ENCODE peak calls at places on chromosome 16, in four cellular contexts. I, P, J and E are unnamed samples.

GRCh38 chr16:2767891-2768290 is 9.2 kb downstream of the ELOB start:
- DNase-seq in I (no peak), J (no peak), P (no peak), E (no peak)

GRCh38 chr16:16096161-16096857 is 127.0 kb downstream of the ABCC6 start:
- DNase-seq in I (peak), J (no peak), P (no peak), E (no peak)

GRCh38 chr16:4654387-4654901 is 29.8 kb downstream of the MGRN1 start:
- DNase-seq in I (no peak), J (no peak), P (no peak), E (no peak)

GRCh38 chr16:55530316-55530856 is 21.5 kb downstream of the LPCAT2 start:
- DNase-seq in I (no peak), P (no peak), J (no peak), E (no peak)

GRCh38 chr16:57508084-57508425 is 21.8 kb upstream of the DOK4 start:
- DNase-seq in I (no peak), P (no peak), J (peak), E (no peak)

GRCh38 chr16:70391881-70392481 is 45.3 kb downstream of the DDX19A start:
- DNase-seq in I (no peak), P (no peak), J (peak), E (no peak)

GRCh38 chr16:81707411-81708321 is 71.4 kb upstream of the PLCG2 start:
- DNase-seq in P (no peak), J (no peak), I (peak), E (no peak)

GRCh38 chr16:57343131-57343731 is 15.4 kb upstream of the CCL22 start:
- DNase-seq in P (no peak), I (no peak), J (no peak), E (no peak)

GRCh38 chr16:21169249-21169981 is 10.9 kb downstream of the LDAF1 start:
- DNase-seq in P (no peak), I (no peak), J (no peak), E (no peak)

GRCh38 chr16:48323783-48324775 is 61.1 kb downstream of the SIAH1 start:
- DNase-seq in J (no peak), I (no peak), P (no peak), E (no peak)

GRCh38 chr16:54336805-54337204 is 50.2 kb upstream of the IRX3 start:
- DNase-seq in I (no peak), J (no peak), P (no peak), E (no peak)

GRCh38 chr16:66262253-66263167 is 104.0 kb upstream of the CDH5 start:
- DNase-seq in I (no peak), P (no peak), J (no peak), E (no peak)

GRCh38 chr16:67766281-67766680 is 40.1 kb downstream of the RANBP10 start:
- DNase-seq in J (no peak), P (no peak), I (no peak), E (no peak)

GRCh38 chr16:14672403-14672971 is 21.6 kb downstream of the PLA2G10 start:
- DNase-seq in P (no peak), J (no peak), I (no peak), E (no peak)

GRCh38 chr16:68257906-68258800 is 6.2 kb upstream of the SLC7A6 start:
- DNase-seq in I (peak), P (no peak), J (no peak), E (no peak)

GRCh38 chr16:2456551-2457153 is 3.3 kb upstream of the TEDC2 start:
- DNase-seq in P (no peak), J (no peak), I (no peak), E (no peak)

GRCh38 chr16:79165541-79165940 is 435.0 kb downstream of the MAF start:
- DNase-seq in J (no peak), I (no peak), P (no peak), E (no peak)

GRCh38 chr16:72705806-72706205 is 342.1 kb downstream of the ZFHX3 start:
- DNase-seq in J (no peak), P (no peak), I (no peak), E (no peak)

GRCh38 chr16:48501516-48502377 is 108.2 kb downstream of the N4BP1 start:
- DNase-seq in J (no peak), I (no peak), P (no peak), E (no peak)

GRCh38 chr16:67967956-67968439 is 439 bp downstream of the SLC12A4 start:
- DNase-seq in J (no peak), P (peak), I (no peak), E (no peak)

GRCh38 chr16:75789237-75789636 is 62.9 kb upstream of the CPHXL start:
- DNase-seq in I (peak), P (no peak), J (peak), E (peak)

GRCh38 chr16:67537636-67538591 is 9.3 kb downstream of the RIPOR1 start:
- DNase-seq in J (no peak), I (no peak), P (peak), E (peak)

GRCh38 chr16:6133009-6133408 is 1035.4 kb upstream of the EEF2KMT start:
- DNase-seq in P (no peak), I (no peak), J (no peak), E (no peak)

GRCh38 chr16:47848481-47849109 is 307.2 kb downstream of the ABCC12 start:
- DNase-seq in I (no peak), J (no peak), P (no peak), E (no peak)

GRCh38 chr16:49858200-49859129 is 2.6 kb upstream of the ZNF423 start:
- DNase-seq in J (peak), I (no peak), P (no peak), E (peak)

GRCh38 chr16:73046484-73047214 is 1.3 kb downstream of the ZFHX3 start:
- DNase-seq in I (no peak), J (no peak), P (no peak), E (no peak)

GRCh38 chr16:1367486-1368174 is 15.9 kb downstream of the GNPTG start:
- DNase-seq in P (no peak), J (no peak), I (no peak), E (no peak)

GRCh38 chr16:50696575-50697420 is 3.4 kb downstream of the NOD2 start:
- DNase-seq in P (peak), I (no peak), J (peak), E (no peak)

DNA sequence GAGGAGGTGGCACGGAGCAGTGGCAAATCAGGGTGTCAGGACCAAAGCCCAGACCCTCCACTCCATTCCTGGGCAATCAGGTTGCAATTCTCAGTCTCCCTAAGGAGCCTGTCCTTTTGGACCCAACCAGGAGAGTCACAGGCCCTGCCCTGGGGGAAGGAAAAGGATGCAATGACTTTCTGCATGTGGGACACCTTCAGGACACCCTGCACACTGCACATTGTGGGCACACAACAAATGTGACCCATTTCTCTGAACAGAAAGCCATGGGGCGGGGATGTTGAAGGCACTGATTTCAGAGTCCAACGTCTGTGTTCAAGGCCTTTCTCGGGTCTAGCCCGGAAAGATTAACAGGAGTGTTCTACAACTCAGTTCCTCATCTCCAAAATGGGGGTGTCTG is 286.2 kb upstream of the FOXF1 start:
- DNase-seq in J (no peak), P (no peak), I (no peak), E (no peak)
- TF ChIP-seq CTCF in J (no peak), P (no peak), I (no peak), E (no peak)

DNA sequence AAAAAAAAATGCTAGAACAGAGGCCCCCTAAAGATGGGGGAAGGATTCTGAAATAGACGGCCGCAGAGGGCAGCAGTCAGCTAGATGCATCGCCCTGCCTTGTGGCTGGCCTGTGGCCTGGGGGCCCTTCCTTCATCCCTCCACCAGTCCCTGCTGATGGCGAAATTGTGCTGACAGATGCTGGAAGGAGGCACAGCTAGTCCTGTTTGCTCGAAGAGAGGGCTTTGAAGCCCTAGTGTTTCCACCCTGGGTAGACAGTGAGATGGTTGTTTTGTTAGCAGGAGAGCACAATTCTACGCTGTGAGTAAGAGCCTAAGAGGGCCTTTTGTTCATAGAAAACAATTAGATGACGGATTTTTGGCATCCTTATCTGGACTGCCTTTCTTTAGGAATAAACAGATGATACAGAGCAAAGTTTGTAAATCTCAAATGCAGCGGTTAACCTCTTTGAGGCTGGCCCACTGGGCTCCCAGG is 22.9 kb downstream of the VPS35L start:
- DNase-seq in J (no peak), I (no peak), P (no peak), E (no peak)
- TF ChIP-seq CTCF in J (no peak), I (no peak), P (no peak), E (no peak)

GRCh38 chr16:30698139-30698815 is 694 bp upstream of the SRCAP start:
- DNase-seq in I (peak), J (peak), P (peak), E (peak)
- TF ChIP-seq CTCF in I (no peak), J (no peak), P (no peak), E (no peak)

GRCh38 chr16:89922884-89923639 is at the start of gene TUBB3:
- DNase-seq in I (no peak), J (peak), P (no peak), E (peak)
- TF ChIP-seq CTCF in I (no peak), J (peak), P (no peak), E (no peak)

GRCh38 chr16:11386791-11387546 is 41.7 kb downstream of the RMI2 start:
- DNase-seq in J (peak), I (no peak), P (no peak), E (peak)
- TF ChIP-seq CTCF in J (peak), I (peak), P (no peak), E (peak)

GRCh38 chr16:85557083-85557975 is 55.8 kb upstream of the GSE1 start:
- DNase-seq in J (no peak), I (no peak), P (peak), E (no peak)
- TF ChIP-seq CTCF in J (peak), I (no peak), P (no peak), E (peak)